ENCODE peak calls at places on chromosomes 6 and 20, in seven cellular contexts. Z, N, D, Q, S, J and H are unnamed samples.

GRCh38 chr20:36975085-36975829 is 23.7 kb upstream of the SAMHD1 start:
- DNase-seq in Q (no peak), J (peak), Z (no peak), S (no peak), N (peak), D (no peak), H (no peak)

GRCh38 chr6:41049548-41049947 is 3.5 kb upstream of the APOBEC2 start:
- DNase-seq in N (no peak), D (no peak), Q (no peak), S (no peak), J (no peak), Z (no peak), H (no peak)

GRCh38 chr6:42720739-42721138 is 1.7 kb downstream of the PRPH2 start:
- DNase-seq in S (no peak), N (no peak), D (no peak), Z (no peak), Q (peak), J (no peak), H (no peak)

GRCh38 chr6:12339022-12339421 is 48.9 kb downstream of the EDN1 start:
- DNase-seq in Z (no peak), J (no peak), D (no peak), Q (no peak), S (no peak), N (no peak), H (no peak)

GRCh38 chr20:63007722-63008488 is 1.1 kb upstream of the BHLHE23 start:
- DNase-seq in S (no peak), N (no peak), D (no peak), J (no peak), Q (no peak), Z (no peak), H (no peak)

GRCh38 chr20:29878281-29878741 is 1379.2 kb upstream of the DEFB115 start:
- DNase-seq in Z (peak), J (no peak), Q (no peak), S (peak), N (no peak), D (peak), H (no peak)

GRCh38 chr20:16692442-16692841 is 37.4 kb upstream of the SNRPB2 start:
- DNase-seq in Z (no peak), N (no peak), D (no peak), Q (no peak), J (no peak), S (no peak), H (no peak)

GRCh38 chr6:35085359-35086281 is 55.5 kb downstream of the TCP11 start:
- DNase-seq in D (no peak), S (peak), N (no peak), Z (no peak), J (no peak), Q (no peak), H (no peak)

GRCh38 chr6:136764522-136764993 is 27.7 kb downstream of the MAP3K5 start:
- DNase-seq in D (no peak), Z (no peak), S (no peak), J (no peak), Q (no peak), N (no peak), H (no peak)

GRCh38 chr6:73728548-73729205 is 32.7 kb downstream of the CD109 start:
- DNase-seq in Z (no peak), D (no peak), N (no peak), S (no peak), Q (no peak), J (no peak), H (no peak)

GRCh38 chr20:36956674-36957073 is 5.2 kb upstream of the SAMHD1 start:
- DNase-seq in Q (no peak), J (no peak), Z (no peak), N (no peak), S (no peak), D (no peak), H (no peak)

GRCh38 chr6:143592335-143592734 is 80.8 kb upstream of the FUCA2 start:
- DNase-seq in Q (peak), N (no peak), S (no peak), J (no peak), D (no peak), Z (no peak), H (no peak)

GRCh38 chr6:64293298-64293697 is 657.7 kb downstream of the PHF3 start:
- DNase-seq in N (no peak), J (no peak), Q (peak), D (no peak), Z (no peak), S (no peak), H (no peak)

GRCh38 chr6:148951662-148952061 is 204.8 kb downstream of the UST start:
- DNase-seq in Q (no peak), Z (no peak), D (no peak), J (no peak), S (no peak), N (no peak), H (no peak)

GRCh38 chr6:98695076-98695816 is 139.1 kb upstream of the POU3F2 start:
- DNase-seq in J (no peak), Z (no peak), Q (no peak), N (no peak), S (no peak), D (no peak), H (no peak)

GRCh38 chr6:169986171-169986847 is 234.9 kb downstream of the ERMARD start:
- DNase-seq in N (no peak), S (no peak), Z (no peak), J (no peak), D (peak), Q (no peak), H (no peak)